ENCODE peak calls at places on chromosomes 2 and 18, in four cellular contexts. H is K562, N is H1, C is stomach. F is an unnamed sample. For H3K4me1, the result is how much of the 10 kb centered on the place peaks cover.

GRCh38 chr18:24397131-24397693 is 412 bp downstream of the OSBPL1A start:
- DNase-seq in H (no peak), N (no peak), C (peak), F (peak)

GRCh38 chr18:49669403-49669802 is 107.5 kb downstream of the LIPG start:
- DNase-seq in H (no peak), N (no peak), C (no peak), F (no peak)

GRCh38 chr2:162317910-162318279 is 589 bp downstream of the IFIH1 start:
- DNase-seq in H (peak), N (no peak), C (peak), F (peak)

GRCh38 chr2:30730736-30731135 is 76.5 kb downstream of the CAPN13 start:
- DNase-seq in H (no peak), N (no peak), C (no peak), F (no peak)

GRCh38 chr2:65231892-65232477 is 4.4 kb downstream of the ACTR2 start:
- DNase-seq in H (peak), N (no peak), C (no peak), F (no peak)

GRCh38 chr2:119849838-119850565 is 90.3 kb downstream of the PTPN4 start:
- DNase-seq in H (no peak), N (no peak), C (no peak), F (no peak)

GRCh38 chr2:134669731-134670669 is 48.8 kb downstream of the TMEM163 start:
- DNase-seq in H (no peak), N (no peak), C (no peak), F (no peak)

GRCh38 chr2:187302619-187303018 is 145.4 kb downstream of the CALCRL start:
- DNase-seq in H (no peak), N (no peak), C (no peak), F (no peak)

GRCh38 chr2:240991378-240992263 is 6.8 kb upstream of the SNED1 start:
- DNase-seq in H (no peak), N (no peak), C (peak), F (peak)

GRCh38 chr2:240138275-240138984 is 2.0 kb downstream of the OTOS start:
- DNase-seq in H (no peak), N (no peak), C (no peak), F (no peak)

GRCh38 chr18:33404244-33404873 is 36.2 kb downstream of the CCDC178 start:
- DNase-seq in H (no peak), N (no peak), C (no peak), F (no peak)

GRCh38 chr2:47041065-47041464 is 114.0 kb downstream of the STPG4 start:
- DNase-seq in H (no peak), N (no peak), C (no peak), F (no peak)

GRCh38 chr18:37403100-37403781 is 162.4 kb downstream of the CELF4 start:
- DNase-seq in H (no peak), N (no peak), C (no peak), F (no peak)

GRCh38 chr2:216169087-216169486 is 59.9 kb downstream of the XRCC5 start:
- DNase-seq in H (no peak), N (no peak), C (no peak), F (no peak)

GRCh38 chr18:63158676-63159291 is 160.8 kb downstream of the BCL2 start:
- DNase-seq in H (no peak), N (no peak), C (no peak), F (no peak)

GRCh38 chr2:61135510-61135909 is 26.5 kb upstream of the C2orf74 start:
- DNase-seq in H (peak), N (no peak), C (no peak), F (no peak)

GRCh38 chr2:178865537-178865936 is 58.3 kb upstream of the TTN start:
- DNase-seq in H (peak), N (no peak), C (no peak), F (no peak)

GRCh38 chr2:69572640-69573039 is 70.9 kb downstream of the AAK1 start:
- DNase-seq in H (no peak), N (no peak), C (no peak), F (no peak)

GRCh38 chr2:29983308-29983707 is 61.9 kb upstream of the ALK start:
- DNase-seq in H (no peak), N (no peak), C (no peak), F (no peak)

GRCh38 chr2:36589230-36589630 is 8.7 kb downstream of the FEZ2 start:
- DNase-seq in H (no peak), N (no peak), C (no peak), F (no peak)
- TF ChIP-seq POLR2AphosphoS5 in H (no peak), N (no peak), C (no peak), F (no peak)

DNA sequence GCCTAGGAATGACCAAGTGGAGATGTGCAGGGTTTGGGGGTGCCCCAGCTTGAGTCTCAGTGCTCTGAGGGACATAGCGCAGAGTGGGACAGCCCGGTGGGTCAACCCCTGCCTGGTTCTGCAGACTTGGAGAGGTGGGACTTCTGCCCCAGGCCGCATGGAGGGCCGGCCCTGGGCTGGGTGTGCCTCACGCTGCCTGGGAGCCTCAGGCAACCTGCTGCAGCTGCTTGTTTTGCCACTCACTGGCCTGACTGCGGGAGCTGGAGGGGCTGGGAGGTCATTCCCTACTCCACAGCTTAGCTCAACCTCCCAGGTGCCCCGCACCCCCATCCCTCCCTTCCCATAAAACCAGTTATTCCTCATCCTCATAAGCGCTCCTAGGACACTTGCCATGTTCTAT is 33.1 kb downstream of the ODC1 start:
- DNase-seq in H (no peak), N (no peak), C (no peak), F (no peak)
- H3K4me1 ChIP-seq in H (under half), N (under half), C (under half), F (under half)

GRCh38 chr18:13587001-13587400 is 139.4 kb downstream of the FAM210A start:
- DNase-seq in H (no peak), N (no peak), C (no peak), F (no peak)
- TF ChIP-seq POLR2AphosphoS5 in H (no peak), N (no peak), C (no peak), F (no peak)

DNA sequence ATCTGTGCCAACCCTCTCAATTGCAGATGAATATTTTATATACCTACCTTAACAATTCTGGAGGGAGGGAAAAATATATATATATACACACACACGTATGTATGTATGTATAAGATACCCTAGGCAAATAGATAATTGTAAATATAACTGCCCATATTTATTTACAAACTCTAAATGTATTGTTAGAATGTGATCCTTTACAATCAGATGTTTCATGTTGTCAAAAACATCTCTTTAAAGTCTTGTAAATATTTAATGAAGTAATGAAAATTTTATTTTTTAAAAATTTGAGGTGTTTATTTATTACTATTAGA is 11.6 kb downstream of the ANKRD12 start:
- DNase-seq in H (no peak), N (no peak), C (no peak), F (no peak)
- H3K4me1 ChIP-seq in H (under half), N (under half), C (under half), F (under half)

DNA sequence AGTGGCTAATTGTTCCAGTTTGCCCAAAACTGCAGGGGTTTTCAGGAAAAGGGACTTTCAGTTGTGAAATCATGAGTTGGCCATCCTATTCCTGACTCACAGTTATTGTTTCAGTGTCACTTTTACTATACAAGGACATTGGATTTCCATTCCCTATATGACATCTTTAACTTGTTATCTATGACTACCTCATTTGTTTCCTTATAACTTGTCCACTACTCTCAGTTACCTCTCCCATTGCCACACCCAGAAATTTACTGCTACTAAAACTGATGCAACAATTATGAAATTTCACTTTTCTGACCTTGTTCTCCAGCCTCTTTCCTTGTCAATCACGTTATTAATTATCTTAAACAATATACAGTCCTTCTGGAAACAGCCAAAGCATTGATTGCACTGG is 116.5 kb upstream of the ZNF804A start:
- DNase-seq in H (no peak), N (no peak), C (no peak), F (no peak)
- TF ChIP-seq POLR2AphosphoS5 in H (no peak), N (no peak), C (no peak), F (no peak)

GRCh38 chr2:85319811-85320210 is 8.0 kb downstream of the TGOLN2 start:
- DNase-seq in H (no peak), N (no peak), C (no peak), F (no peak)

GRCh38 chr2:85324639-85325465 is 2.9 kb downstream of the TGOLN2 start:
- DNase-seq in H (no peak), N (no peak), C (no peak), F (no peak)

GRCh38 chr2:85326406-85326945 is 1.3 kb downstream of the TGOLN2 start:
- DNase-seq in H (peak), N (no peak), C (no peak), F (no peak)

GRCh38 chr2:85325466-85325811 is 2.4 kb downstream of the TGOLN2 start:
- DNase-seq in H (no peak), N (no peak), C (no peak), F (no peak)

DNA sequence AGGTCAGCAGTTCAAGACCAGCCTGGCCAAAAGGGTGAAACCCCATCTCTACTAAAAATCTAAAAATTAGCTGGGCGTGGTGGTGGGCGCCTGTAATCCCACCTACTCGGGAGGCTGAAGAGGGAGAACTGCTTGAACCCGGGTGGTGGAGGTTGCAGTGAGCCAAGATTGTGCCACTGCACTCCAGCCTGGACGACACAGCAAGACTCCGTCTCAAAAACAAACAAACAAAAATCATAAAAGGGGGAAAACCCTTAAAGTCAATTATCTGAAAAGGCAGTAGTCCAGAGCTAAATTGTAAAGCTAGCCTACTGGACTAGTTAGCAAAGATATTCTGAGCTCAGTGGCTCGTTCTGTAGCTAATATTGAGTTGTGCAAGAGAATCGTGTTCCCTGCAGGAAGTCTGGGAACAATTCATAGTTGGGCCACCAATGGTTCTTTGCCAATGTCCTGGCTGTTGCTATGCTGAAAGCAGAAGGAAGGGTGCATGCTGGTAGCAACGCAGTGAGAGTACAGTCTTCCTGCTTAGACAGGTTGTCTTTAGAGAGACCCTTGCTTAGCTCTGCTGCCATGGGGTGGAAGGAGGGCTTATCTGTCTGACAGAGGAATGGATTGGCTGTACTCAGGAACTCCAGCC is 4.3 kb downstream of the TGOLN2 start:
- DNase-seq in H (no peak), N (no peak), C (no peak), F (no peak)
- H3K4me1 ChIP-seq in H (under half), N (under half), C (half or more), F (under half)

GRCh38 chr2:177252808-177253531 is 11.6 kb downstream of the NFE2L2 start:
- DNase-seq in H (no peak), N (no peak), C (no peak), F (no peak)
- TF ChIP-seq POLR2AphosphoS5 in H (peak), N (no peak), C (no peak), F (no peak)

DNA sequence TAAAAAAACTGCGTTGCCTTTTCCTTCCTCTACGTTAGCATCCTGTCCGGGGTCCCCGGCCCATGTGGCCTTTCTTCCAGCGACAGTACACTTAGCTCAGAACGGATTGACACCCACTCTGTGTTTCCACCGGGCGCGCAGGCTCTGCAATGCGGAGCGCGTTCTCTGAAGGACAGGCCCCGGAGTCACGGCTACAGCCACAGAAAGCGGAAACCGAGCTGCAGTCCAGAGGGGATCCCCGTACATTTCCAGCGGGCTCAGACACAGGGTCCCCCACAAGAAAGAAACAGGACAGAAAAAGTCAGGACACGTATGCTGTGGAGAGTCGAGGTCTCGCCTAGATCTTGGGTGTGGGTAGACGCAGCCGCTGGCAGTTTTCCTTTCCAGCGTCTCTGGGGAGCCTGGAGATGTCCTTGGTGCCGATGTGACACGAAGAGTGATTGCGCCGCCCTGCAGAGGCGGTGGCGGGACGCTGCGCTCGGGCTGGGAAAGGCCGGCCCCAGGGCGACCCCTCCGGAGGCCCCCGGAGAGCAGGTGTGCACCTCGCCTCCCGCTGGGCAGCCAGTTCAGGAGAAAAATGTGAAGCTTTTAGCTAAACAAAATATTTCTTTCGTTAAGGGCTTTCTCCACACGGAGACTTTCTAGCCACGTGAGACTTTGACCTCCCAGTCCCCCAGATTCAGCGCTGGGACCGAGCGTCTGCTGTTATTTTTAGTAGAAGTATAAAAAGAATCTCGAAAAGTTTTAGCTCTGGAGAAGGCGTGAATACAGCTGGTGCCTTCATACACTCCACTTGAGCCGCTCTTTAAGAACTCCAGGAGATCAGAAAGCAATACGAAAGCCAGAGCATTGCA is 1.3 kb upstream of the ACKR3 start:
- DNase-seq in H (no peak), N (no peak), C (peak), F (no peak)
- H3K4me1 ChIP-seq in H (under half), N (under half), C (under half), F (under half)

F was measured in breast epithelium.